ENCODE peak calls at places on chromosomes 4 and X, in four cellular contexts. K is MM.1S, V is mucosa of descending colon, M is left lung. Y is an unnamed sample. For H3K9me3 and H3K36me3, the result is how much of the 10 kb centered on the place peaks cover.

GRCh38 chr4:169795585-169795984 is 37.8 kb upstream of the HPF1 start:
- DNase-seq in V (no peak), M (no peak), K (no peak), Y (no peak)

GRCh38 chrX:153488231-153488914 is 6.4 kb upstream of the BGN start:
- DNase-seq in M (no peak), K (no peak), V (no peak), Y (no peak)

GRCh38 chr4:18111100-18111499 is 89.5 kb upstream of the LCORL start:
- DNase-seq in K (no peak), M (no peak), V (no peak), Y (peak)

GRCh38 chr4:140764785-140765392 is 8.7 kb upstream of the TBC1D9 start:
- DNase-seq in M (no peak), V (no peak), K (no peak), Y (no peak)

GRCh38 chr4:165378763-165379631 is at the start of gene CPE:
- DNase-seq in M (peak), V (peak), K (peak), Y (peak)

GRCh38 chr4:20313237-20314030 is 61.7 kb downstream of the SLIT2 start:
- DNase-seq in V (no peak), K (peak), M (peak), Y (peak)

GRCh38 chr4:92791876-92792490 is 488.2 kb downstream of the GRID2 start:
- DNase-seq in K (no peak), V (no peak), M (no peak), Y (peak)

GRCh38 chrX:72159769-72160168 is 21.8 kb upstream of the PIN4 start:
- DNase-seq in K (no peak), M (no peak), V (no peak), Y (no peak)

GRCh38 chrX:120653000-120653399 is 23.1 kb upstream of the C1GALT1C1 start:
- DNase-seq in M (no peak), K (no peak), V (no peak), Y (peak)

GRCh38 chr4:147855670-147856069 is 123.8 kb downstream of the ARHGAP10 start:
- DNase-seq in K (no peak), M (no peak), V (no peak), Y (no peak)

GRCh38 chr4:1342003-1342402 is 5.0 kb upstream of the UVSSA start:
- DNase-seq in M (no peak), K (peak), V (no peak), Y (no peak)

GRCh38 chrX:75156537-75156945 is 458 bp upstream of the ABCB7 start:
- DNase-seq in M (no peak), V (no peak), K (no peak), Y (peak)

GRCh38 chr4:130424211-130424610 is 1328.3 kb downstream of the C4orf33 start:
- DNase-seq in M (no peak), K (no peak), V (no peak), Y (no peak)

GRCh38 chr4:130747842-130748241 is 1651.9 kb downstream of the C4orf33 start:
- DNase-seq in M (no peak), K (peak), V (no peak), Y (no peak)

GRCh38 chr4:39279416-39279815 is 86.7 kb downstream of the RFC1 start:
- DNase-seq in V (no peak), M (no peak), K (no peak), Y (no peak)

DNA sequence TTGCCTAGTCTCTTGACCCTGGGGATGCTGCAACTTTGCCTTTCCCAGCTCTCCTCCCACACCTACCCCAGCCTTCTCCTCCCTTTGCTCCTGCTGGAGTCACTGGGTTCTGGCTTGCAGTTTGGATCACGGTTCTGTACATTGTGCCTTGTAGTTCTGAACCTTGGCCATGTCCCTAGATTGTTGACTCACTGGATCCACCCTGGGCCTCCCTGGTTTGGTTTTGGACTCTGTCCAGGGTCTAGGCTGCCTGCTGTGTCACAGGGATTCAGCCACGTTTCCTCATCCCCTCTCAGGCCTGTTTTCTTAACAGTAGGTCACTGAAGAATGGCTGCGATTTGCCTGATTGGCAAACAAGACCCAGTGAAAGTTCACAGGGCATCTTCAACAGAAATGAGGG is 11.5 kb upstream of the GABRE start:
- DNase-seq in V (no peak), K (no peak), M (no peak), Y (peak)
- H3K9me3 ChIP-seq in V (under half), K (under half), M (under half), Y (under half)

DNA sequence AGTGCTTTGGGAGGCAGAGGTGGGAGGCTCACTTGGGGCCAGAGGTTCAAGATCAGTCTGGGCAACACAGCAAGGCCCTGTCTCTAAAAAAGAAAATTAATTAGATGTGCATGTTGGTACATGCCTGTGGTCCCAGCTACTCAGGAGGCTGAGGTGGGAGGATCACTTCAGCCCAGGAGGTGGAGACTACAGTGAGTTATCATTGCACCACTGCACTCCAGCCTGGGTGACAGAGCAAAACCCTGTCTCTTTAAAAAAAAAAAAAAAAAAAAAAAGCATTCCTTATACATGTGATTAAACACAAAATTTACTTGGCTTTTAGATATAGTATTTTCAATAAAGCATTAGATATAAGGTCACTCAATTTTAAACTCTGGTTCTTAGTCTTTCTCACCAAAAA is 34.9 kb downstream of the SMARCA1 start:
- DNase-seq in K (no peak), M (no peak), V (no peak), Y (no peak)
- H3K36me3 ChIP-seq in K (under half), M (under half), V (under half), Y (under half)

GRCh38 chr4:166482755-166483154 is 609.7 kb downstream of the TLL1 start:
- DNase-seq in V (no peak), K (no peak), M (no peak), Y (no peak)
- H3K9me3 ChIP-seq in V (under half), K (under half), M (under half), Y (under half)

DNA sequence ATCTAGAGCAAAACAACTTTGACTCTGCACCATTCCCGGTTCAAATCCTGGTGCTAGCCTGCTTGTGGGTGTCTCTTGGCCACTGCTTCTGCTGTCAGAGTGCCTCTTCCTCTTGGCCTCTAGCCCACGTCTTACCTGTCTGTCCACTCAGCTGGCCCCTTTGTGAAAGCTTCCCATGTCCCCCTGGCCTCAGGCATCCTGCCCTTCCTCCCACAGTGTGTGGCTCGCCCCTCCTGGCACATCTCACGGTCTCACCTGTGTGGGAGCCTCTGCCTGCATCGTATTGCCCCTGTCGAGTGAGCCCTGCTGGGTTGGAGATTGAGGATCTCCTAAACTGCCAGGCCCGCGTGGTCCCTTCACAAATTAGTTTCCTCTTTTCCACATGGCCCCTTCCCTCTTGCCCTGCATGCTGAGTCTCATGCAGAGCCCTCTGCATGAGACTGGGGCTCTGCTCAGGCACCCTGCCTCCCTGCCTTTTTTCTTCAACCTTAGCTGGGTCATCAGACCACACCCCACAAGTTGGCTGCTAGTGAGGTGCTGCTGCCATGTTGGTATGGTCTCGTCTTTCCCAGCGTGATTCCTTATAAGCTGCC is 53.7 kb upstream of the TADA2B start:
- DNase-seq in V (no peak), M (no peak), K (no peak), Y (no peak)
- H3K36me3 ChIP-seq in V (under half), M (under half), K (under half), Y (under half)

GRCh38 chrX:67207912-67208311 is 335.9 kb upstream of the AR start:
- DNase-seq in M (no peak), V (no peak), K (peak), Y (no peak)
- H3K9me3 ChIP-seq in M (under half), V (under half), K (under half), Y (under half)

GRCh38 chrX:11741574-11741973 is 16.5 kb upstream of the MSL3 start:
- DNase-seq in K (no peak), V (no peak), M (no peak), Y (no peak)
- H3K36me3 ChIP-seq in K (under half), V (under half), M (under half), Y (under half)

GRCh38 chrX:40047485-40047884 is 50.3 kb downstream of the BCOR start:
- DNase-seq in K (no peak), V (no peak), M (no peak), Y (no peak)
- H3K9me3 ChIP-seq in K (under half), V (under half), M (under half), Y (under half)

DNA sequence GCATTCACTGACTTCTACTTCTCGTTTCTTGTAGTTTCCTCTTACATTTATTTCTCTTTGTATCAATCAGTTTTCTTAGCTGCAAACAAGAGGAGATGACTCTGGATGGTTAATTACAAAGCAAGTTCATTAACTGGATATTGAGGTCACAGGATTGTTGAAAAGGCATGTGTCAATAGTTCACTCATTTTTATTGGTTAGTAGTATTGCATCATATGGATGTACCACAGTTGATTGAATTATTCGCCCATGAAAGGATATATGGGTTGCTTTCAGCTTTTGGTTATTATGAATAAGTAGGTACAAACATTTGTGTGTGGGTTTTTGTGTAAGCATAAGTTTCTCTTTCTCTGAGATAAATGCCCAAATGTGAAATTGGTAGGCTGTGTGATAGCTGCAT is 21.8 kb upstream of the ARHGEF6 start:
- DNase-seq in M (no peak), V (no peak), K (no peak), Y (no peak)
- H3K36me3 ChIP-seq in M (under half), V (under half), K (under half), Y (under half)

GRCh38 chr4:113031212-113031611 is 18.2 kb upstream of the ANK2 start:
- DNase-seq in M (no peak), K (no peak), V (no peak), Y (no peak)

GRCh38 chr4:113028074-113028473 is 21.4 kb upstream of the ANK2 start:
- DNase-seq in K (no peak), V (no peak), M (no peak), Y (no peak)

GRCh38 chr4:113020966-113021365 is 28.5 kb upstream of the ANK2 start:
- DNase-seq in V (no peak), M (no peak), K (no peak), Y (no peak)

GRCh38 chr4:113024373-113024772 is 25.1 kb upstream of the ANK2 start:
- DNase-seq in V (no peak), K (no peak), M (no peak), Y (no peak)

GRCh38 chr4:113026556-113026955 is 22.9 kb upstream of the ANK2 start:
- DNase-seq in M (no peak), K (no peak), V (no peak), Y (no peak)
- H3K9me3 ChIP-seq in M (under half), K (under half), V (under half), Y (under half)

Y was measured in small intestine.